ENCODE peak calls at places on chromosomes 5 and 9, in six cellular contexts. Q is NCI-H1105; T is stimulated activated CD4-positive, alpha-beta T cell treated with anti-CD3 and anti-CD28 coated beads, Interleukin-15, amount 100 ng/mL, for 1 hour; J is GM13977; R is T-helper 1 cell; Z is frontal cortex. O is an unnamed sample.

GRCh38 chr5:91367374-91367773 is 15.7 kb downstream of the ARRDC3 start:
- DNase-seq in Q (no peak), T (no peak), J (no peak), R (no peak), Z (no peak), O (no peak)

GRCh38 chr5:79961731-79962579 is 29.1 kb downstream of the MTX3 start:
- DNase-seq in Q (no peak), T (no peak), J (no peak), R (no peak), Z (no peak), O (no peak)

GRCh38 chr5:124061663-124062062 is 549.7 kb downstream of the CSNK1G3 start:
- DNase-seq in Q (peak; percentile 76), T (no peak), J (no peak), R (no peak), Z (no peak), O (no peak)

GRCh38 chr9:21813575-21814473 is 11.4 kb downstream of the MTAP start:
- DNase-seq in Q (peak; percentile 31), T (no peak), J (peak; percentile 53), R (peak; percentile 61), Z (peak; percentile 44), O (peak; percentile 67)

GRCh38 chr9:113151696-113152630 is 1.2 kb downstream of the SLC31A2 start:
- DNase-seq in Q (no peak), T (no peak), J (no peak), R (no peak), Z (no peak), O (no peak)

GRCh38 chr5:144088211-144088965 is 82.1 kb downstream of the YIPF5 start:
- DNase-seq in Q (no peak), T (no peak), J (no peak), R (no peak), Z (no peak), O (no peak)

GRCh38 chr9:138103111-138103823 is 225.7 kb downstream of the CACNA1B start:
- DNase-seq in Q (no peak), T (no peak), J (peak; percentile 12), R (no peak), Z (peak; percentile 12), O (no peak)

GRCh38 chr5:4700082-4700481 is 440.0 kb upstream of the ADAMTS16 start:
- DNase-seq in Q (peak; percentile 73), T (no peak), J (no peak), R (no peak), Z (no peak), O (no peak)

GRCh38 chr9:127264462-127265040 is at the start of gene GARNL3:
- DNase-seq in Q (no peak), T (no peak), J (no peak), R (no peak), Z (no peak), O (no peak)

GRCh38 chr5:146291421-146292074 is 47.1 kb upstream of the POU4F3 start:
- DNase-seq in Q (peak; percentile 10), T (no peak), J (peak; percentile 51), R (no peak), Z (no peak), O (peak; percentile 7)

GRCh38 chr5:81513982-81514381 is 120.0 kb upstream of the ACOT12 start:
- DNase-seq in Q (no peak), T (no peak), J (no peak), R (no peak), Z (no peak), O (no peak)

GRCh38 chr9:73183917-73184861 is 32.5 kb downstream of the ANXA1 start:
- DNase-seq in Q (peak; percentile 26), T (no peak), J (peak; percentile 7), R (no peak), Z (no peak), O (peak; percentile 8)

GRCh38 chr5:59542841-59543825 is 350.4 kb downstream of the PDE4D start:
- DNase-seq in Q (peak; percentile 47), T (no peak), J (no peak), R (no peak), Z (no peak), O (no peak)

GRCh38 chr9:110578896-110579752 is at the start of gene SVEP1:
- DNase-seq in Q (peak; percentile 18), T (no peak), J (peak; percentile 11), R (no peak), Z (peak; percentile 37), O (no peak)

GRCh38 chr9:124126571-124127289 is 115.2 kb downstream of the LHX2 start:
- DNase-seq in Q (no peak), T (peak; percentile 59), J (peak; percentile 86), R (peak; percentile 73), Z (peak; percentile 54), O (peak; percentile 47)

GRCh38 chr9:128358861-128359260 is 12.3 kb upstream of the URM1 start:
- DNase-seq in Q (no peak), T (no peak), J (no peak), R (no peak), Z (no peak), O (no peak)

GRCh38 chr5:131792900-131793299 is 3.9 kb downstream of the FNIP1 start:
- DNase-seq in Q (no peak), T (no peak), J (no peak), R (no peak), Z (no peak), O (no peak)

GRCh38 chr5:133868946-133869674 is 99.3 kb downstream of the C5orf15 start:
- DNase-seq in Q (no peak), T (peak; percentile 33), J (peak; percentile 74), R (peak; percentile 56), Z (peak; percentile 41), O (peak; percentile 38)

GRCh38 chr5:67092447-67093023 is 104.1 kb downstream of the CD180 start:
- DNase-seq in Q (no peak), T (no peak), J (no peak), R (no peak), Z (no peak), O (no peak)

GRCh38 chr9:111356567-111357244 is 26.7 kb upstream of the OR2K2 start:
- DNase-seq in Q (no peak), T (no peak), J (no peak), R (no peak), Z (no peak), O (no peak)

GRCh38 chr9:77018058-77019009 is 1.1 kb upstream of the FOXB2 start:
- DNase-seq in Q (peak; percentile 43), T (no peak), J (peak; percentile 39), R (no peak), Z (peak; percentile 44), O (no peak)

O was measured in GM12864.